ENCODE peak calls at places on chromosome X, in seven cellular contexts. Z is astrocyte of the spinal cord, T is HepG2, H is thoracic aorta, O is stomach, Y is fibroblast of lung, B is esophagus muscularis mucosa. F is an unnamed sample.

GRCh38 chrX:141701081-141701480 is 2.5 kb upstream of the SPANXD start:
- DNase-seq in H (no peak), T (no peak), O (no peak), Z (peak), B (no peak), Y (no peak), F (no peak)

GRCh38 chrX:150587585-150588503 is 19.4 kb downstream of the MTM1 start:
- DNase-seq in O (no peak), Y (peak), H (no peak), B (no peak), Z (no peak), T (no peak), F (peak)

GRCh38 chrX:116499780-116500179 is 37.0 kb upstream of the CT83 start:
- DNase-seq in O (no peak), T (no peak), B (no peak), Y (peak), H (no peak), Z (no peak), F (peak)

GRCh38 chrX:108090474-108091265 is 672 bp downstream of the PSMD10 start:
- DNase-seq in T (peak), O (no peak), Y (peak), B (no peak), Z (peak), H (no peak), F (peak)

GRCh38 chrX:39451061-39451460 is 646.7 kb downstream of the BCOR start:
- DNase-seq in O (no peak), B (no peak), T (no peak), Y (no peak), Z (no peak), H (no peak), F (no peak)

GRCh38 chrX:119015407-119016242 is 41.2 kb downstream of the LONRF3 start:
- DNase-seq in Z (peak), B (no peak), H (peak), O (peak), T (no peak), Y (peak), F (peak)

GRCh38 chrX:31036895-31037294 is 34.9 kb downstream of the FTHL17 start:
- DNase-seq in B (no peak), O (peak), H (no peak), Z (peak), Y (peak), T (peak), F (peak)

GRCh38 chrX:40314070-40314469 is 216.3 kb upstream of the BCOR start:
- DNase-seq in Y (no peak), O (no peak), T (no peak), Z (no peak), H (no peak), B (no peak), F (no peak)

GRCh38 chrX:41922125-41922521 is 1.2 kb downstream of the CASK start:
- DNase-seq in O (no peak), Z (peak), H (no peak), B (no peak), T (no peak), Y (peak), F (no peak)

DNA sequence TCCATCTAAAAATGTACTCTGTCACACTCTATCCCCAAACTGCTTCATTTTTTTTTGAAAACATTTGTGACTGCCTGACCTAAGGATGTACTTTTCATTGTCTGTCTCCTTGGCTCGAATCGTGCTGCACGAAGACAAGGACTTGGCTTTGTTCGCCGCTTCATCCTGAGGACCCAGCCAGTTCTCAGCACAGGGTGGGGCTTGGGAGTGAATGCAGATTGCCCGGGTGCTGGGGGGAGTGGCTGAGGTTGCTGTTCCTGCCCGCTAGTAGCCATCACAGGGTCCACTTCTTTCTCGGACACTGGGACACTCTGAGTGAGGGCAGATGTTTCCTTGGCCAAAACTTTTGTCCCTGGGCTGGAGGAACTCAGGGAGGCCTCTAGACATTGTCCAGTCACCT is 70.1 kb upstream of the CLCN4 start:
- DNase-seq in Z (no peak), Y (no peak), B (no peak), H (no peak), T (no peak), O (no peak), F (no peak)
- TF ChIP-seq CTCF in Z (no peak), Y (no peak), B (no peak), H (no peak), T (no peak), O (no peak), F (no peak)

GRCh38 chrX:2714551-2714950 is 23.5 kb downstream of the CD99 start:
- DNase-seq in B (no peak), T (no peak), Z (no peak), H (no peak), O (no peak), Y (no peak), F (no peak)

GRCh38 chrX:2712890-2713860 is 22.1 kb downstream of the CD99 start:
- DNase-seq in Z (no peak), O (no peak), B (no peak), H (no peak), T (no peak), Y (no peak), F (no peak)

GRCh38 chrX:2711441-2711840 is 20.3 kb downstream of the CD99 start:
- DNase-seq in Y (no peak), O (no peak), T (no peak), H (no peak), Z (no peak), B (no peak), F (no peak)

GRCh38 chrX:2710496-2710895 is 19.4 kb downstream of the CD99 start:
- DNase-seq in Z (no peak), H (no peak), B (no peak), O (no peak), T (no peak), Y (no peak), F (no peak)

DNA sequence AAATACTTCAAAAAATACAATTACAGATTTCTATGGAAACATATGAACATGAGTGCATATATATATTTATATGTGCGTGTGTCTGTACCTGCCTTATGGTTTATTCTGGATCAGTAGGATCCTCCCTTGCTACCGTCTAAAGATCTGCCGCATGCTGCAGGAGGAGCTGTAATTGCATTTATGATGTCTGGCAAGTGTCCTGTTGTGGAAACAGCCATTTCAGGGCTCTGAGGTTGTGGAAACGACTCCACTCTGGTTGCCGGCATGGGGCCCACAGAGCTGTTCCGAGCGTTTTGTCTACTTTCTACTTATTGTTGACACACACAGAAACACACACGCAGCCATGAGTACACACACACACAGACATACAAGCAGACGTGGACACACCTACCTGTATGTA is 21.3 kb downstream of the CD99 start:
- DNase-seq in H (no peak), T (no peak), B (no peak), Z (no peak), Y (no peak), O (no peak), F (no peak)
- H3K4me3 ChIP-seq in H (no peak), T (no peak), B (no peak), Z (no peak), Y (no peak), O (no peak), F (no peak)

GRCh38 chrX:7147978-7148824 is at the start of gene PUDP:
- DNase-seq in H (peak), Z (peak), B (no peak), T (peak), O (peak), Y (peak), F (peak)
- TF ChIP-seq CTCF in H (peak), Z (peak), B (no peak), T (peak), O (no peak), Y (peak), F (no peak)

GRCh38 chrX:69616520-69617203 is 749 bp downstream of the EDA start:
- DNase-seq in T (peak), O (peak), B (no peak), H (no peak), Y (no peak), Z (no peak), F (peak)
- H3K4me3 ChIP-seq in T (peak), O (peak), B (peak), H (peak), Y (no peak), Z (peak), F (no peak)

GRCh38 chrX:24463077-24463476 is 2.0 kb upstream of the PDK3 start:
- DNase-seq in B (no peak), T (no peak), O (no peak), Y (no peak), H (no peak), Z (no peak), F (no peak)
- TF ChIP-seq CTCF in B (no peak), T (no peak), O (no peak), Y (no peak), H (no peak), Z (no peak), F (no peak)

F was measured in foreskin fibroblast.